ENCODE peak calls at places on chromosome 17, in four cellular contexts. K is GM23248, Y is fibroblast of the aortic adventitia, Q is A549. R is an unnamed sample.

GRCh38 chr17:43224146-43224705 is 4.2 kb downstream of the CCDC200 start:
- DNase-seq in Q (no peak), K (no peak), Y (no peak), R (no peak)

GRCh38 chr17:43211123-43211479 is 574 bp upstream of the TMEM106A start:
- DNase-seq in Y (peak; percentile 11), K (peak; percentile 17), Q (no peak), R (no peak)

GRCh38 chr17:28725660-28726395 is at the start of gene TLCD1:
- DNase-seq in Y (peak; percentile 70), Q (peak; percentile 86), K (peak; percentile 90), R (peak; percentile 21)

GRCh38 chr17:79324219-79324618 is 249.6 kb downstream of the ENGASE start:
- DNase-seq in Q (no peak), K (no peak), Y (no peak), R (no peak)

GRCh38 chr17:19360772-19361171 is 1.8 kb downstream of the B9D1 start:
- DNase-seq in Q (no peak), Y (no peak), K (no peak), R (no peak)

GRCh38 chr17:40522250-40522960 is 21.0 kb upstream of the TNS4 start:
- DNase-seq in Y (no peak), K (peak; percentile 78), Q (no peak), R (no peak)

GRCh38 chr17:13410874-13411273 is 190.9 kb downstream of the HS3ST3A1 start:
- DNase-seq in Q (no peak), Y (peak; percentile 65), K (peak; percentile 70), R (no peak)

GRCh38 chr17:41417576-41418015 is 6.8 kb downstream of the KRT37 start:
- DNase-seq in Y (no peak), Q (no peak), K (no peak), R (no peak)

GRCh38 chr17:74527081-74527480 is 4.2 kb downstream of the CD300LB start:
- DNase-seq in Q (no peak), K (no peak), Y (no peak), R (no peak)

GRCh38 chr17:44628234-44629188 is 27.8 kb upstream of the MEIOC start:
- DNase-seq in Y (no peak), K (no peak), Q (no peak), R (peak; percentile 91)

GRCh38 chr17:80122026-80122575 is 20.7 kb downstream of the GAA start:
- DNase-seq in Q (no peak), Y (no peak), K (no peak), R (no peak)

GRCh38 chr17:51995797-51996403 is 162.6 kb downstream of the CA10 start:
- DNase-seq in K (no peak), Y (no peak), Q (no peak), R (no peak)

GRCh38 chr17:62456016-62456415 is 22.6 kb upstream of the TLK2 start:
- DNase-seq in K (no peak), Y (no peak), Q (no peak), R (no peak)

GRCh38 chr17:4142107-4142900 is 526 bp downstream of the ZZEF1 start:
- DNase-seq in Q (peak; percentile 14), K (peak; percentile 78), Y (no peak), R (no peak)

GRCh38 chr17:58268326-58268725 is 12.4 kb downstream of the MPO start:
- DNase-seq in K (no peak), Y (no peak), Q (no peak), R (no peak)

R was measured in NCI-H2227 treated with DMSO at 0.1 percent for 48 hours.